ENCODE peak calls at places on chromosomes 12 and 14, in five cellular contexts. H is HS-5, L is GM03348, G is AG08396, K is T follicular helper cell. A is an unnamed sample.

GRCh38 chr14:72544615-72545387 is 349.1 kb downstream of the DPF3 start:
- DNase-seq in H (no peak), L (no peak), G (no peak), K (no peak), A (no peak)

GRCh38 chr12:101707131-101707782 is 9.8 kb downstream of the CHPT1 start:
- DNase-seq in H (no peak), L (no peak), G (no peak), K (no peak), A (no peak)

GRCh38 chr12:131454418-131455217 is 256.3 kb upstream of the SFSWAP start:
- DNase-seq in H (no peak), L (peak), G (no peak), K (no peak), A (no peak)

GRCh38 chr12:92248977-92249376 is 103.3 kb upstream of the BTG1 start:
- DNase-seq in H (no peak), L (no peak), G (no peak), K (no peak), A (no peak)

GRCh38 chr12:116533343-116534248 is 25.6 kb upstream of the MAP1LC3B2 start:
- DNase-seq in H (no peak), L (peak), G (peak), K (peak), A (peak)

GRCh38 chr12:125140918-125141573 is 75.8 kb downstream of the AACS start:
- DNase-seq in H (peak), L (peak), G (peak), K (no peak), A (peak)

GRCh38 chr12:12561305-12562015 is 1.2 kb downstream of the DUSP16 start:
- DNase-seq in H (no peak), L (peak), G (peak), K (peak), A (peak)

GRCh38 chr14:35534884-35535793 is 1.2 kb downstream of the INSM2 start:
- DNase-seq in H (no peak), L (peak), G (peak), K (peak), A (peak)

GRCh38 chr12:1797011-1797901 is 23.1 kb upstream of the LRTM2 start:
- DNase-seq in H (no peak), L (peak), G (peak), K (peak), A (peak)

GRCh38 chr14:88352299-88353097 is 29.4 kb upstream of the KCNK10 start:
- DNase-seq in H (no peak), L (no peak), G (no peak), K (no peak), A (no peak)

GRCh38 chr14:39673141-39674133 is 241.2 kb upstream of the FBXO33 start:
- DNase-seq in H (peak), L (no peak), G (no peak), K (no peak), A (no peak)

GRCh38 chr12:43306066-43306465 is 245.9 kb downstream of the ADAMTS20 start:
- DNase-seq in H (peak), L (peak), G (peak), K (no peak), A (peak)

GRCh38 chr12:89565002-89565401 is 39.2 kb upstream of the POC1B start:
- DNase-seq in H (no peak), L (no peak), G (no peak), K (no peak), A (no peak)

GRCh38 chr14:31550589-31550988 is 10.6 kb upstream of the NUBPL start:
- DNase-seq in H (no peak), L (no peak), G (no peak), K (no peak), A (no peak)

GRCh38 chr12:68189766-68190700 is 30.5 kb upstream of the IFNG start:
- DNase-seq in H (peak), L (peak), G (no peak), K (no peak), A (peak)

GRCh38 chr12:93704122-93704521 is 26.9 kb downstream of the CRADD start:
- DNase-seq in H (no peak), L (no peak), G (no peak), K (no peak), A (no peak)

GRCh38 chr14:93788557-93789365 is 476 bp upstream of the PRIMA1 start:
- DNase-seq in H (no peak), L (peak), G (peak), K (no peak), A (peak)

GRCh38 chr12:67193705-67194104 is 75.5 kb upstream of the CAND1 start:
- DNase-seq in H (peak), L (peak), G (peak), K (no peak), A (peak)

GRCh38 chr12:49767333-49767732 is 26.0 kb downstream of the TMBIM6 start:
- DNase-seq in H (no peak), L (no peak), G (no peak), K (no peak), A (no peak)

GRCh38 chr14:35992816-35993511 is 166.8 kb downstream of the BRMS1L start:
- DNase-seq in H (no peak), L (no peak), G (no peak), K (no peak), A (no peak)

A was measured in AG08395.